ENCODE peak calls at places on chromosomes 1 and 21, in five cellular contexts. J is trophoblast cell; V is CD8-positive, alpha-beta T cell; G is right lobe of liver; C is heart left ventricle. M is an unnamed sample.

GRCh38 chr1:49052102-49052501 is 275.4 kb upstream of the BEND5 start:
- DNase-seq in C (no peak), V (no peak), G (no peak), J (no peak), M (no peak)

GRCh38 chr1:183472488-183473285 is at the start of gene SMG7:
- DNase-seq in G (peak), J (peak), V (peak), C (no peak), M (peak)

GRCh38 chr1:3599816-3600215 is 11.5 kb downstream of the MEGF6 start:
- DNase-seq in J (no peak), C (no peak), V (peak), G (no peak), M (no peak)

GRCh38 chr1:207156095-207156494 is 52.1 kb downstream of the C4BPA start:
- DNase-seq in V (no peak), G (no peak), C (no peak), J (no peak), M (no peak)

GRCh38 chr21:41817228-41817627 is 50.4 kb upstream of the RIPK4 start:
- DNase-seq in V (peak), G (no peak), C (no peak), J (peak), M (no peak)

GRCh38 chr1:208256091-208256490 is 11.9 kb upstream of the PLXNA2 start:
- DNase-seq in V (no peak), J (peak), C (no peak), G (no peak), M (no peak)

GRCh38 chr1:209527993-209528392 is 55.5 kb upstream of the CAMK1G start:
- DNase-seq in J (no peak), G (no peak), V (no peak), C (no peak), M (no peak)

GRCh38 chr1:59128784-59129227 is 168.1 kb upstream of the FGGY start:
- DNase-seq in G (no peak), C (no peak), J (no peak), V (no peak), M (no peak)

GRCh38 chr1:60915441-60915840 is 166.9 kb upstream of the NFIA start:
- DNase-seq in V (no peak), C (no peak), G (no peak), J (no peak), M (no peak)

GRCh38 chr1:119885903-119886783 is 10.2 kb downstream of the ADAM30 start:
- DNase-seq in V (peak), J (peak), G (peak), C (peak), M (no peak)

GRCh38 chr1:180841460-180841859 is 71.2 kb upstream of the KIAA1614 start:
- DNase-seq in C (no peak), J (no peak), V (no peak), G (no peak), M (no peak)

GRCh38 chr21:38505654-38506523 is 7.6 kb upstream of the ERG start:
- DNase-seq in V (no peak), J (peak), C (no peak), G (no peak), M (no peak)

GRCh38 chr1:86714561-86715244 is 10.3 kb downstream of the SH3GLB1 start:
- DNase-seq in J (no peak), G (no peak), V (no peak), C (no peak), M (no peak)

GRCh38 chr1:198756470-198756869 is 117.6 kb downstream of the PTPRC start:
- DNase-seq in C (no peak), G (no peak), V (no peak), J (peak), M (no peak)

GRCh38 chr1:43991476-43992231 is at the start of gene CCDC24:
- DNase-seq in J (peak), V (peak), G (peak), C (peak), M (peak)

GRCh38 chr1:13517193-13517812 is 3.5 kb upstream of the LRRC38 start:
- DNase-seq in V (no peak), C (no peak), J (peak), G (no peak), M (no peak)

GRCh38 chr1:160428655-160429054 is 28.3 kb downstream of the VANGL2 start:
- DNase-seq in C (no peak), J (peak), V (peak), G (no peak), M (no peak)